ENCODE peak calls at places on chromosomes 16 and 17, in four cellular contexts. F, M, E and Z are unnamed samples.

GRCh38 chr16:27689711-27690110 is 139.8 kb downstream of the KATNIP start:
- DNase-seq in F (peak; percentile 53), M (no peak), E (no peak), Z (no peak)

GRCh38 chr16:11585460-11586374 is 1.0 kb downstream of the LITAF start:
- DNase-seq in F (peak; percentile 33), M (peak; percentile 43), E (no peak), Z (no peak)

GRCh38 chr16:77611386-77611785 is 110.9 kb upstream of the NUDT7 start:
- DNase-seq in F (no peak), M (no peak), E (no peak), Z (no peak)

GRCh38 chr17:1604831-1605528 is 23.7 kb downstream of the SLC43A2 start:
- DNase-seq in F (no peak), M (no peak), E (peak; percentile 65), Z (no peak)

GRCh38 chr16:89605186-89605970 is 8.1 kb upstream of the DPEP1 start:
- DNase-seq in F (no peak), M (no peak), E (no peak), Z (no peak)

GRCh38 chr16:76681296-76681695 is 404.1 kb downstream of the CNTNAP4 start:
- DNase-seq in F (no peak), M (no peak), E (no peak), Z (no peak)

GRCh38 chr17:376936-377863 is 24.6 kb upstream of the RPH3AL start:
- DNase-seq in F (peak; percentile 14), M (peak; percentile 66), E (no peak), Z (no peak)

GRCh38 chr16:24135624-24136296 is 120.4 kb upstream of the CACNG3 start:
- DNase-seq in F (no peak), M (no peak), E (peak; percentile 39), Z (no peak)

GRCh38 chr17:62674363-62674739 is 46.9 kb downstream of the MRC2 start:
- DNase-seq in F (no peak), M (no peak), E (no peak), Z (no peak)

GRCh38 chr17:81998222-81998621 is 20.8 kb downstream of the ASPSCR1 start:
- DNase-seq in F (no peak), M (no peak), E (no peak), Z (no peak)

GRCh38 chr17:78020717-78021108 is 62.2 kb downstream of the TNRC6C start:
- DNase-seq in F (no peak), M (no peak), E (no peak), Z (no peak)

GRCh38 chr16:81681311-81681710 is 97.8 kb upstream of the PLCG2 start:
- DNase-seq in F (no peak), M (no peak), E (no peak), Z (no peak)

GRCh38 chr17:14755002-14755401 is 454.1 kb downstream of the HS3ST3B1 start:
- DNase-seq in F (peak; percentile 54), M (peak; percentile 49), E (no peak), Z (no peak)

DNA sequence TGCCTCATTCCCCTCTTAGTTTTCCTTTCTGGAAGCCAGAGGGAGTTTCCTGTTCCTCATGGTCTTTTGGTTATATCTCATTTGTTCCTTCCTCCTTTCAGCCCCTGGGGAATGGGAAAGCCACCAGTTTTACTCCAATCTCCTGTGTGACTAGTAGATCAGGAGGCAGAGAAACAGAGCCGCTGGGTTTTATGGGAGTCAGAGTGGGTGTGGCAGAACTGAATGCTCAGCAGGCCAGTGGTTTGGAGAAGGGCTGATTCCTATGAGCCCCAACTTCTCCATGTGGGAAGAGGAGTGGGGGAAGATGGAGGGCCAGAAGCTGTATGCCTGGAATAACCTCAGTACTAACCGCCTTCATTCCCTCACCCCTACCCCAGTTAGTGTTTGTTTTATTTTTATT is 4.1 kb downstream of the DNAH2 start:
- DNase-seq in F (no peak), M (no peak), E (no peak), Z (no peak)
- H3K23ac ChIP-seq in F (no peak overlapping the region), M (no peak overlapping the region), E (no peak overlapping the region), Z (no peak overlapping the region)

DNA sequence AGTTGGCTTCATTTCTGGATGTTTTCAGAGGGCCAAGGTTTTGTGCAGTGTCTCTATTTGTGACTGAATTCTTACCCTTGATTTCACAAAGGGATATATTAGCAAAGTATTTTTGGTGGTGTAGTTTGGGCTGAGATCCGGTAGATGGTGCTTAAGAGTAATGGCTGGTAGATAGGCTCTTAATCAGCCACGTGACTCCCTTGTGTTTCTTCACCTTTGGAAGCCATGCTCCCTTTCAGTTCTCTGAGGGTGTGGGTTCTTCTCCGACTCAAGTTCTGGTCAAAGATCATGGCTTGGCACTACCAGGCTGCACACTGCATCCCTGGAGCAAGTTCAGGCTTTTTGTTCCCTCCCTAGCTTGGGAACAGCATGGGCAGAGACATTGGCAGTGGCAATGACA is 887.3 kb downstream of the CDH8 start:
- DNase-seq in F (no peak), M (no peak), E (no peak), Z (no peak)
- H3K14ac ChIP-seq in F (no peak overlapping the region), M (no peak overlapping the region), E (no peak overlapping the region), Z (no peak overlapping the region)

GRCh38 chr16:629289-630023 is 1.3 kb upstream of the WFIKKN1 start:
- DNase-seq in F (no peak), M (peak; percentile 44), E (peak; percentile 63), Z (peak; percentile 93)

GRCh38 chr16:631808-632358 is 1.1 kb downstream of the WFIKKN1 start:
- DNase-seq in F (no peak), M (no peak), E (no peak), Z (no peak)

GRCh38 chr16:630024-630814 is 566 bp upstream of the WFIKKN1 start:
- DNase-seq in F (no peak), M (no peak), E (no peak), Z (no peak)

GRCh38 chr16:632486-633335 is 1.9 kb downstream of the WFIKKN1 start:
- DNase-seq in F (no peak), M (no peak), E (no peak), Z (no peak)

GRCh38 chr16:630815-631405 is at the start of gene WFIKKN1:
- DNase-seq in F (no peak), M (no peak), E (peak; percentile 92), Z (peak; percentile 93)
- H3K23ac ChIP-seq in F (no peak within 1 kb of the TSS), M (no peak within 1 kb of the TSS), E (no peak within 1 kb of the TSS), Z (peak within 1 kb of the TSS; percentile 85)

GRCh38 chr17:27423651-27424050 is 32.6 kb upstream of the KSR1 start:
- DNase-seq in F (peak; percentile 51), M (no peak), E (no peak), Z (no peak)

GRCh38 chr17:27422601-27423000 is 33.6 kb upstream of the KSR1 start:
- DNase-seq in F (no peak), M (no peak), E (no peak), Z (no peak)

GRCh38 chr17:27425991-27426390 is 30.3 kb upstream of the KSR1 start:
- DNase-seq in F (no peak), M (no peak), E (no peak), Z (no peak)

GRCh38 chr17:27424941-27425340 is 31.3 kb upstream of the KSR1 start:
- DNase-seq in F (no peak), M (no peak), E (no peak), Z (no peak)

DNA sequence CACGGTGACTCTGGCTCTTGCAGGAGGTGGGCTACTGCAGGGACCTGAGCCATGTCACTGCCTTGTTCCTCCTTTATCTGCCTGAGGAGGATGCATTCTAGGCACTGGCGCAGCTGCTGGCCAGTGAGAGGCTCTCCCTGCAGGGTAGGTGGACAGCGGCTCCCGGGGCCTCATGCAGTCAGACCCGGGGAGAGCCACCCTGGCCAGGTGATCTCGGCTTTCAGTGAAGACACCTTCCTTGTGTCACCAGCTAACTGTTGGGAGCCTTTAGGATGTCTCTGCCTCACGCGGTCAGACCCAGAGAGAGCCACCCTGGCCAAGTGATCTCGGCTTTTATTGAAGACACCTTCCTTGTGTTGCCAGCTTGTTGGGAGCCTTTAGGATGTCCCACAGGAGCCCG is 31.7 kb upstream of the KSR1 start:
- DNase-seq in F (no peak), M (no peak), E (no peak), Z (no peak)
- H3K14ac ChIP-seq in F (no peak overlapping the region), M (no peak overlapping the region), E (no peak overlapping the region), Z (peak overlapping the region; percentile 31)

DNA sequence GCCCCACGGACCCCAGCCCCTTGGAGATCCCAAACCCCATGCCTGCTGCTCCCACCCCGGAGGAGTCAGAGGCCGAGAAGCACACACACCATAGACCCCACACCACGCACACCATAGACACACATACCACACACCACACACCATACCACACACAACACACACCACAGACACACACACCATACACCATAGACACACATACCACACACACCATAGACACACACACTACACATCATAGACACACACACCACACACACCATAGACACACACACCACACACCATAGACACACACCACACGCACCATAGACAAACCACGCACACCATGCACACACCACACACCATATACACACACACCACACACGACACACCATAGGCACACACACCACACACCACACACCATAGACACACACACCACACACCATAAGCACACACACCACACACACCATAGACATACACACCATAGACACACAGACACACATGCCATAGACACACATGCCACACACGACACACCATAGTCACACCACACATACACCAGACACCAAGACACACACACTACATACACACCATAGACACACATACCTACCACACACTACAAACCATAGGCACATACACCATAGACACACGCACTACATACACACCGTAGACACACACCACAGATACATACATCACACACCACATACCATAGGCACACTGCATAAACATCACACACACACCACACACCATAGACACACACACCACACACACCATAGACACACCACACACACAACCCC is 11.3 kb downstream of the TBC1D16 start:
- DNase-seq in F (no peak), M (peak; percentile 13), E (no peak), Z (no peak)
- H3K23ac ChIP-seq in F (peak overlapping the region; percentile 74), M (peak overlapping the region; percentile 53), E (no peak overlapping the region), Z (peak overlapping the region; percentile 82)

DNA sequence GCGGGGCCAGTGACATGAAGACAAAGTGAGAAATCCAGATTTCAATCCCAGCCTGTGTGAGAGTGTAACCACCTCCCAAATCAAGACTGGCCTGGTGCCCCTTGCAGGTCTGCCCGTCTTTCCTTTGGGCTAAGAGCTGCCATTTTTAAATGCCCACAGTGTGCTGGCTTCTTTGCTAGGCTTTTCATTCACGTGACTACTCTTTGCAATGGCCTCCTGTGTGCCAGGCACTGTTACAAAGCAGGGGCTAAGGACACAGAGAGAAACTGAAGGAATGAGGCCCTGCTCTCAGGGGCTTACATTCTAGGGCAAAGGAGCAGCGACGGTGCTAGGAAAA is 269 bp upstream of the ZSCAN10 start:
- DNase-seq in F (no peak), M (no peak), E (no peak), Z (no peak)
- H3K14ac ChIP-seq in F (no peak overlapping the region), M (no peak overlapping the region), E (peak overlapping the region; percentile 54), Z (peak overlapping the region; percentile 47)

GRCh38 chr17:19433240-19433639 is 22.2 kb downstream of the RNF112 start:
- DNase-seq in F (no peak), M (no peak), E (no peak), Z (no peak)

GRCh38 chr17:19426631-19427030 is 15.6 kb downstream of the RNF112 start:
- DNase-seq in F (no peak), M (no peak), E (peak; percentile 61), Z (no peak)

GRCh38 chr17:19433727-19434340 is 22.8 kb downstream of the RNF112 start:
- DNase-seq in F (no peak), M (no peak), E (no peak), Z (no peak)

DNA sequence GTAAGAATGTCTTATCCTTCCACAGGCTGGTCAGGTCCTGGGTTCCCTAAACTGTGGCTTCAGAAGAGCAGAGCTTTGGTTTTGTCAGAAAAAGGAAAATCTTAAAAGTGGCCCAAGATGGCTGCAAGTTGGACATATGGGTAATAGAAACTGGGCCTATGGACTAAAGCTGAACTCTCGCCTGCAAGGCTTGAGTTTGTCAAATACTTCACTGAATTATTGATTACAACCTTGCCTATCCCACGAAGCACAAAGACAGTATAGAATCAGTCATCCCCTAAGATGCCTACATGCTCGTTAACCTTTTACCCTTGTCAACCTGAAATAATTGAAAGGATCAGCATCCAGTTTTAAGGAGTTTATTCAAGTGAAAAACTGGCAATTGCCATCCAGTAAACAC is 20.7 kb downstream of the RNF112 start:
- DNase-seq in F (no peak), M (no peak), E (no peak), Z (peak; percentile 57)
- H3K23ac ChIP-seq in F (no peak overlapping the region), M (no peak overlapping the region), E (no peak overlapping the region), Z (no peak overlapping the region)

GRCh38 chr17:50050431-50051032 is 5.4 kb upstream of the ITGA3 start:
- DNase-seq in F (no peak), M (no peak), E (no peak), Z (no peak)
- H3K14ac ChIP-seq in F (peak overlapping the region; percentile 88), M (no peak overlapping the region), E (no peak overlapping the region), Z (no peak overlapping the region)